ENCODE peak calls at places on chromosomes 6 and 20, in four cellular contexts. One of them, this sample, is unnamed.
A peak's percentile ranks its signal among the peaks of the same experiment; 100 is the strongest.

GRCh38 chr6:8578006-8578405 is 142.7 kb upstream of the SLC35B3 start:
- DNase-seq in HepG2: no peak
- DNase-seq in ovary: no peak
- DNase-seq in A549: no peak
- DNase-seq in this sample: no peak

GRCh38 chr20:62392077-62392418 is 5.1 kb downstream of the RPS21 start:
- DNase-seq in HepG2: no peak
- DNase-seq in ovary: no peak
- DNase-seq in A549: no peak
- DNase-seq in this sample: no peak

GRCh38 chr6:135385299-135385698 is 112.2 kb downstream of the AHI1 start:
- DNase-seq in HepG2: no peak
- DNase-seq in ovary: no peak
- DNase-seq in A549: no peak
- DNase-seq in this sample: no peak

GRCh38 chr6:77457720-77458349 is 5.5 kb downstream of the HTR1B start:
- DNase-seq in HepG2: peak; percentile 45
- DNase-seq in ovary: peak; percentile 63
- DNase-seq in A549: peak; percentile 31
- DNase-seq in this sample: no peak

GRCh38 chr6:98648211-98648914 is 186.0 kb upstream of the POU3F2 start:
- DNase-seq in HepG2: no peak
- DNase-seq in ovary: no peak
- DNase-seq in A549: no peak
- DNase-seq in this sample: no peak

GRCh38 chr20:50532231-50532630 is 22.0 kb downstream of the PTPN1 start:
- DNase-seq in HepG2: no peak
- DNase-seq in ovary: no peak
- DNase-seq in A549: no peak
- DNase-seq in this sample: no peak

GRCh38 chr20:19001177-19001576 is 187.6 kb downstream of the SCP2D1 start:
- DNase-seq in HepG2: no peak
- DNase-seq in ovary: no peak
- DNase-seq in A549: no peak
- DNase-seq in this sample: no peak

GRCh38 chr6:54135665-54136370 is 24.6 kb downstream of the MLIP start:
- DNase-seq in HepG2: peak; percentile 74
- DNase-seq in ovary: no peak
- DNase-seq in A549: no peak
- DNase-seq in this sample: no peak

GRCh38 chr20:20452254-20452676 is 84.4 kb downstream of the INSM1 start:
- DNase-seq in HepG2: no peak
- DNase-seq in ovary: peak; percentile 27
- DNase-seq in A549: no peak
- DNase-seq in this sample: no peak

GRCh38 chr6:7050911-7051779 is 56.6 kb upstream of the RREB1 start:
- DNase-seq in HepG2: no peak
- DNase-seq in ovary: peak; percentile 38
- DNase-seq in A549: no peak
- DNase-seq in this sample: no peak

GRCh38 chr20:61941721-61942405 is 123.8 kb downstream of the TAF4 start:
- DNase-seq in HepG2: no peak
- DNase-seq in ovary: no peak
- DNase-seq in A549: no peak
- DNase-seq in this sample: no peak

GRCh38 chr6:291697-292505 is at the start of gene DUSP22:
- DNase-seq in HepG2: peak; percentile 80
- DNase-seq in ovary: peak; percentile 85
- DNase-seq in A549: peak; percentile 76
- DNase-seq in this sample: peak; percentile 97

GRCh38 chr20:50493881-50494253 is 16.3 kb upstream of the PTPN1 start:
- DNase-seq in HepG2: no peak
- DNase-seq in ovary: peak; percentile 1
- DNase-seq in A549: no peak
- DNase-seq in this sample: no peak

GRCh38 chr20:1769491-1769890 is 111.9 kb upstream of the SIRPG start:
- DNase-seq in HepG2: no peak
- DNase-seq in ovary: no peak
- DNase-seq in A549: no peak
- DNase-seq in this sample: no peak

GRCh38 chr20:47576516-47577033 is 74.9 kb downstream of the NCOA3 start:
- DNase-seq in HepG2: peak; percentile 97
- DNase-seq in ovary: peak; percentile 52
- DNase-seq in A549: peak; percentile 81
- DNase-seq in this sample: peak; percentile 92

GRCh38 chr20:64080013-64080812 is at the start of gene OPRL1:
- DNase-seq in HepG2: no peak
- DNase-seq in ovary: no peak
- DNase-seq in A549: no peak
- DNase-seq in this sample: no peak

GRCh38 chr6:75349262-75349984 is 64.8 kb upstream of the TMEM30A start:
- DNase-seq in HepG2: no peak
- DNase-seq in ovary: no peak
- DNase-seq in A549: no peak
- DNase-seq in this sample: no peak

GRCh38 chr6:113723182-113723581 is 134.0 kb upstream of the MARCKS start:
- DNase-seq in HepG2: no peak
- DNase-seq in ovary: no peak
- DNase-seq in A549: no peak
- DNase-seq in this sample: no peak

GRCh38 chr6:117505337-117505736 is 22.9 kb downstream of the DCBLD1 start:
- DNase-seq in HepG2: no peak
- DNase-seq in ovary: no peak
- DNase-seq in A549: no peak
- DNase-seq in this sample: no peak

GRCh38 chr6:131063764-131064272 is 773 bp upstream of the EPB41L2 start:
- DNase-seq in HepG2: no peak
- DNase-seq in ovary: no peak
- DNase-seq in A549: no peak
- DNase-seq in this sample: no peak

GRCh38 chr6:129370268-129370916 is 339.6 kb downstream of the ARHGAP18 start:
- DNase-seq in HepG2: peak; percentile 32
- DNase-seq in ovary: peak; percentile 60
- DNase-seq in A549: peak; percentile 1
- DNase-seq in this sample: no peak

GRCh38 chr6:96939019-96939805 is 14.7 kb downstream of the KLHL32 start:
- DNase-seq in HepG2: no peak
- DNase-seq in ovary: no peak
- DNase-seq in A549: no peak
- DNase-seq in this sample: no peak

GRCh38 chr6:19433101-19433500 is 404.1 kb upstream of the ID4 start:
- DNase-seq in HepG2: no peak
- DNase-seq in ovary: no peak
- DNase-seq in A549: no peak
- DNase-seq in this sample: no peak

GRCh38 chr6:25270559-25270958 is 8.6 kb upstream of the CARMIL1 start:
- DNase-seq in HepG2: peak; percentile 65
- DNase-seq in ovary: no peak
- DNase-seq in A549: no peak
- DNase-seq in this sample: no peak

GRCh38 chr6:157763129-157763893 is 59.7 kb upstream of the SNX9 start:
- DNase-seq in HepG2: peak; percentile 88
- DNase-seq in ovary: peak; percentile 54
- DNase-seq in A549: peak; percentile 69
- DNase-seq in this sample: no peak

DNA sequence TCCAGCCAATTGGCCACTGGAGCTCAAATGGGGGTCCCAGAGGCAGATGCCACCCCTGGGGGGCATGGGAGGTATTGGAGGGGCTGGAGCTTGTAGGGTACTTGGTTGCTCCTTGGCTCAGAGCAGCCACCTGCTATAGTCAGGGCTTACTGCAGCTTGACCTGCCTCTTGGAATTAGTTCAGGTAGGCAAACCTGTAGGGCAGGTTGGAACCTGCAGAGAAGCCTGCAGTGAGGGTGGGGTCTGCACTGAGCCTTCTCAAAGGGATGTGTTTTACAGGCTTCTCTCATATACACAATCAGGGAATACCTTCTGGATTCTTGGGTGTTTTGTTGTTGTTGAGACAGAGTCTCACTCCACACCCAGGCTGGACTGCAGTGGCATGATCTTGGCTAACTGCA is 94.2 kb upstream of the MYL9 start:
- DNase-seq in HepG2: no peak
- DNase-seq in ovary: no peak
- DNase-seq in A549: no peak
- DNase-seq in this sample: no peak
- TF ChIP-seq EP300 in HepG2: no peak
- TF ChIP-seq EP300 in ovary: no peak
- TF ChIP-seq EP300 in A549: no peak
- TF ChIP-seq EP300 in this sample: no peak

GRCh38 chr6:153034139-153034538 is 31.6 kb upstream of the MTRF1L start:
- DNase-seq in HepG2: no peak
- DNase-seq in ovary: no peak
- DNase-seq in A549: no peak
- DNase-seq in this sample: no peak

GRCh38 chr6:153028963-153029362 is 26.5 kb upstream of the MTRF1L start:
- DNase-seq in HepG2: peak; percentile 10
- DNase-seq in ovary: no peak
- DNase-seq in A549: no peak
- DNase-seq in this sample: no peak

GRCh38 chr6:153028261-153028660 is 25.8 kb upstream of the MTRF1L start:
- DNase-seq in HepG2: no peak
- DNase-seq in ovary: no peak
- DNase-seq in A549: no peak
- DNase-seq in this sample: no peak

GRCh38 chr6:153032255-153032882 is 29.9 kb upstream of the MTRF1L start:
- DNase-seq in HepG2: peak; percentile 22
- DNase-seq in ovary: no peak
- DNase-seq in A549: no peak
- DNase-seq in this sample: no peak

DNA sequence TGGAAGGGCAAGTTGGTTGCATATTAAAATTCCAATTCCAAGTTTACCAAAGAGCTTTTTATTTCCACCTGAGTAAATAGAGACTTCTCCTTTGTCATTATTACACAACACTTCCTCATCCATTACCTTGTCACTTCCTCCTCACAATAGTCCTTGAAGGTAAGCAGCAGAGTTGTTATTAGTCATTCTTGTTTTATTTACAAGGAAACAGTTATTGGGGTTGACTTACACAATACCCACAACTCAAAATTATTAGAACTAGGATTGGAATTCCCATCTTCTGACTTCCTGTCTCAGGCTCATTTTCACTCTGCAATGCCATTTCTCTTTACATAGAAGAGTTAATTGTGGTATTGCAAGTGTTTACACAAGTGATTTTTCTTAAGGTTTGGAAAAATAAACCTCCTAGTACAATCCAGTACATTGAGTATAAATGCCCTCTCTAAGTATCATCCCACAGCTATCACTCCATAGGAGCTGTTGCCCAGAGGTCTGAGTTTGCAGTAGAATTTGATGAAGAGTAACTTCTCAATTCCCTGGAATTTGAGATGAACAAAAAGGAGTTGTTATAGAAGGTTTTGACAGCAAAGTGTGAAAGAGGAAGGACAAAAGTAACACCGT is 28.9 kb upstream of the MTRF1L start:
- DNase-seq in HepG2: no peak
- DNase-seq in ovary: no peak
- DNase-seq in A549: peak; percentile 7
- DNase-seq in this sample: no peak
- TF ChIP-seq EP300 in HepG2: no peak
- TF ChIP-seq EP300 in ovary: no peak
- TF ChIP-seq EP300 in A549: no peak
- TF ChIP-seq EP300 in this sample: no peak

GRCh38 chr6:158772851-158773371 is 46.3 kb downstream of the EZR start:
- DNase-seq in HepG2: no peak
- DNase-seq in ovary: no peak
- DNase-seq in A549: no peak
- DNase-seq in this sample: no peak
- TF ChIP-seq EP300 in HepG2: no peak
- TF ChIP-seq EP300 in ovary: no peak
- TF ChIP-seq EP300 in A549: no peak
- TF ChIP-seq EP300 in this sample: no peak

DNA sequence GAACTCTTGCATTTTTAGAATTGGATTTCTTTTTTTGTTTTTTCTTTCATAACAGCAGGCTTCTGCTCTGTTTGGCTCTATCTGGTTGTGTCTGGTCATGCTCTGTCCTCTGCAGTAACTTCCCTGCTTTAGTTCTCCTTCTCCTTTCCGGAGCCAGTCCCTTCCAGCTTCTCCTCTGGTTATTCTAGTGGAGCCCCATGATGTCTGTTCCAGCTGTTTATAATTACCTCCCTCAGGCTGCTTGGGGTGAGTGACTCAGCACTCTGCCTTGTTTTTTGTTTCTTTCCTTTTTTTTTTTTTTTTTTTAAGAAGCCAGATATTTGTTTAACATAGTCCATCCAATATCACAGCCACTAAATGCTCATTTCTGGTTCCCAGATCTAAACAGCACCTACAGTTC is 409.6 kb downstream of the MAFB start:
- DNase-seq in HepG2: no peak
- DNase-seq in ovary: peak; percentile 35
- DNase-seq in A549: no peak
- DNase-seq in this sample: no peak
- TF ChIP-seq EP300 in HepG2: no peak
- TF ChIP-seq EP300 in ovary: no peak
- TF ChIP-seq EP300 in A549: no peak
- TF ChIP-seq EP300 in this sample: no peak

GRCh38 chr6:31792090-31792374 is 3.5 kb downstream of the VARS1 start:
- DNase-seq in HepG2: no peak
- DNase-seq in ovary: no peak
- DNase-seq in A549: no peak
- DNase-seq in this sample: no peak

GRCh38 chr6:31792741-31793140 is 2.8 kb downstream of the VARS1 start:
- DNase-seq in HepG2: no peak
- DNase-seq in ovary: no peak
- DNase-seq in A549: peak; percentile 27
- DNase-seq in this sample: no peak

GRCh38 chr6:31794866-31795615 is 511 bp downstream of the VARS1 start:
- DNase-seq in HepG2: no peak
- DNase-seq in ovary: no peak
- DNase-seq in A549: peak; percentile 25
- DNase-seq in this sample: no peak

GRCh38 chr6:31795616-31796298 is at the start of gene VARS1:
- DNase-seq in HepG2: peak; percentile 90
- DNase-seq in ovary: peak; percentile 88
- DNase-seq in A549: peak; percentile 88
- DNase-seq in this sample: peak; percentile 95

DNA sequence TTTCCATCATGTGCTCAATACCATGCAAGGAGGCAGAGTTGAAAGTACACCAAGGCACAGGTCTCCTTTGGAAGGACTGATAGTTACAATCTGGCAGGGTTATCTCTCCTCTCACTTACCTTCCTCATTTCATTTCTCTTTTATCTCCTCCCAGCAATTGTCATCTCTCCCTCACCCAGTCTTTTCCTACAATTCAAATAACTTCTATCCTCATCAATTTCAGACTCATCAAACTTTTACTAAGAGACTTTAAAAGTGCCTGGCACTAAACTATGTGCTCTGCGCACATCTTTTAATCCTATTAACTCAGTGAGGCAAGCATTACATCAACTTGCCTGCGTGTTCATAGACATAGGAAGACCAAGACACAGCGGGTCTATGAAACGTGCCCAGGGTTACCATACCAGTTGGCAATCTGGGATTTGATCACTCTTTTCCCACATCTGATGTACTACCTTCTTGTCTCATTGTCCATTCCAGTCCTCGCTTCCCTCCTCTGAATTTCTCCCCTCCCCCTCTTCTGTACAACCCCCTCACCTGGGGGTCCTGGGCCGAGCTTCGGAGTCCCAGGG is 1.2 kb downstream of the VARS1 start:
- DNase-seq in HepG2: no peak
- DNase-seq in ovary: no peak
- DNase-seq in A549: no peak
- DNase-seq in this sample: no peak
- TF ChIP-seq EP300 in HepG2: no peak
- TF ChIP-seq EP300 in ovary: no peak
- TF ChIP-seq EP300 in A549: no peak
- TF ChIP-seq EP300 in this sample: no peak

GRCh38 chr20:57398231-57398821 is 7.1 kb downstream of the RBM38 start:
- DNase-seq in HepG2: no peak
- DNase-seq in ovary: peak; percentile 77
- DNase-seq in A549: no peak
- DNase-seq in this sample: peak; percentile 93
- TF ChIP-seq EP300 in HepG2: no peak
- TF ChIP-seq EP300 in ovary: no peak
- TF ChIP-seq EP300 in A549: no peak
- TF ChIP-seq EP300 in this sample: no peak

This sample was measured in esophagus muscularis mucosa.